ENCODE peak calls at places on chromosomes 7 and 10, in six cellular contexts. G is PC-9, P is B cell, D is NCI-H460, I is left cardiac atrium, J is ELR. Z is an unnamed sample.

GRCh38 chr7:37052673-37053072 is 328.4 kb upstream of the AOAH start:
- DNase-seq in D (peak), I (no peak), P (no peak), G (no peak), J (peak), Z (peak)

GRCh38 chr10:21002097-21002878 is 105.2 kb upstream of the NEBL start:
- DNase-seq in P (no peak), G (peak), J (no peak), I (no peak), D (peak), Z (no peak)

GRCh38 chr10:110512461-110513187 is 14.9 kb downstream of the DUSP5 start:
- DNase-seq in I (no peak), G (no peak), P (no peak), D (no peak), J (peak), Z (no peak)

GRCh38 chr7:45697576-45698136 is 123.5 kb downstream of the ADCY1 start:
- DNase-seq in J (peak), G (no peak), I (no peak), P (no peak), D (no peak), Z (no peak)

GRCh38 chr7:100888529-100888987 is 957 bp downstream of the UFSP1 start:
- DNase-seq in I (no peak), J (no peak), G (no peak), D (no peak), P (no peak), Z (no peak)

GRCh38 chr10:15368456-15368855 is 2.6 kb downstream of the FAM171A1 start:
- DNase-seq in I (no peak), G (no peak), P (no peak), J (no peak), D (no peak), Z (no peak)

GRCh38 chr7:81516898-81517297 is 252.9 kb downstream of the HGF start:
- DNase-seq in J (peak), D (no peak), P (no peak), G (no peak), I (no peak), Z (no peak)

GRCh38 chr10:43863270-43863669 is 214.6 kb upstream of the ZNF32 start:
- DNase-seq in P (no peak), J (no peak), G (no peak), I (no peak), D (no peak), Z (no peak)

GRCh38 chr10:16989826-16990293 is 139.8 kb downstream of the CUBN start:
- DNase-seq in P (no peak), D (no peak), I (no peak), G (no peak), J (peak), Z (no peak)

GRCh38 chr10:22222236-22223190 is 4.7 kb upstream of the EBLN1 start:
- DNase-seq in I (no peak), G (no peak), P (no peak), D (no peak), J (no peak), Z (no peak)

GRCh38 chr7:116713918-116714317 is 41.9 kb downstream of the MET start:
- DNase-seq in D (no peak), P (no peak), G (no peak), I (no peak), J (peak), Z (no peak)

GRCh38 chr10:68598978-68599753 is 39.0 kb downstream of the TET1 start:
- DNase-seq in D (no peak), G (no peak), I (peak), P (no peak), J (no peak), Z (no peak)

GRCh38 chr10:104492349-104492940 is 138.8 kb downstream of the CFAP58 start:
- DNase-seq in I (no peak), J (no peak), G (no peak), D (no peak), P (no peak), Z (no peak)

GRCh38 chr7:144018065-144018464 is 17.9 kb downstream of the OR6B1 start:
- DNase-seq in P (no peak), I (no peak), J (no peak), G (no peak), D (no peak), Z (no peak)

GRCh38 chr10:43862756-43863155 is 214.1 kb upstream of the ZNF32 start:
- DNase-seq in P (no peak), I (no peak), J (no peak), D (no peak), G (no peak), Z (no peak)

GRCh38 chr7:23893172-23893941 is 183.3 kb downstream of the STK31 start:
- DNase-seq in I (no peak), G (peak), P (no peak), D (no peak), J (peak), Z (no peak)

GRCh38 chr10:123150229-123150985 is 2.5 kb downstream of the HMX2 start:
- DNase-seq in I (no peak), G (no peak), P (no peak), J (no peak), D (no peak), Z (no peak)

GRCh38 chr10:45428611-45429510 is 54.8 kb downstream of the ALOX5 start:
- DNase-seq in P (no peak), J (no peak), D (no peak), G (no peak), I (no peak), Z (no peak)

GRCh38 chr10:68559872-68560200 is 301 bp upstream of the TET1 start:
- DNase-seq in G (no peak), J (no peak), P (peak), D (no peak), I (no peak), Z (no peak)

GRCh38 chr7:116802784-116803183 is 59.6 kb upstream of the CAPZA2 start:
- DNase-seq in G (peak), J (peak), D (peak), I (no peak), P (peak), Z (no peak)

GRCh38 chr7:128415217-128415785 is 5.5 kb upstream of the IMPDH1 start:
- DNase-seq in J (no peak), I (no peak), G (no peak), P (no peak), D (no peak), Z (no peak)

GRCh38 chr7:43569424-43569823 is 13.5 kb upstream of the STK17A start:
- DNase-seq in P (no peak), J (peak), D (no peak), G (no peak), I (no peak), Z (no peak)

GRCh38 chr10:7015457-7015856 is 395.4 kb downstream of the SFMBT2 start:
- DNase-seq in P (no peak), I (no peak), D (no peak), J (no peak), G (no peak), Z (no peak)

GRCh38 chr7:112192236-112193154 is 13.7 kb downstream of the DOCK4 start:
- DNase-seq in I (peak), P (no peak), D (no peak), G (peak), J (peak), Z (no peak)

GRCh38 chr10:93261961-93262610 is 188.4 kb downstream of the CYP26A1 start:
- DNase-seq in I (no peak), G (no peak), D (no peak), P (no peak), J (peak), Z (no peak)

GRCh38 chr10:26519803-26520202 is 81.7 kb downstream of the APBB1IP start:
- DNase-seq in G (no peak), P (no peak), I (no peak), J (no peak), D (no peak), Z (no peak)

GRCh38 chr7:140281960-140282359 is 105.2 kb upstream of the KDM7A start:
- DNase-seq in D (no peak), G (no peak), I (no peak), J (no peak), P (no peak), Z (no peak)

GRCh38 chr7:91826377-91826776 is 54.1 kb downstream of the MTERF1 start:
- DNase-seq in J (peak), G (no peak), I (no peak), D (no peak), P (no peak), Z (no peak)

GRCh38 chr10:49366460-49366859 is 29.4 kb downstream of the DRGX start:
- DNase-seq in J (no peak), D (no peak), G (no peak), P (no peak), I (no peak), Z (no peak)

GRCh38 chr10:110076559-110077318 is 69.0 kb downstream of the ADD3 start:
- DNase-seq in I (peak), D (peak), G (peak), P (peak), J (peak), Z (peak)

GRCh38 chr10:46077141-46077554 is 31.1 kb upstream of the MSMB start:
- DNase-seq in I (no peak), J (no peak), P (no peak), D (no peak), G (no peak), Z (no peak)

GRCh38 chr10:32957341-32958084 is 517 bp downstream of the ITGB1 start:
- DNase-seq in J (no peak), P (peak), D (no peak), I (peak), G (no peak), Z (peak)